ENCODE peak calls at places on chromosomes 1 and 21, in ten cellular contexts. N is GOT3; M is ascending aorta; U is stimulated activated CD8-positive, alpha-beta memory T cell treated with anti-CD3 and anti-CD28 coated beads, Interleukin-2, amount 100 ng/mL, for 1 hour; D is effector memory CD4-positive, alpha-beta T cell; S is GM03348; O is A673; Y is tibial nerve; G is SHP77 treated with DMSO at 0.1 percent for 48 hours; V is T-cell. L is an unnamed sample.

GRCh38 chr1:240190881-240191385 is 99.2 kb downstream of the FMN2 start:
- DNase-seq in D (no peak), G (peak), O (peak), V (no peak), U (no peak), M (no peak), S (peak), Y (no peak), N (peak), L (no peak)

GRCh38 chr1:41425369-41425768 is 59.1 kb downstream of the EDN2 start:
- DNase-seq in Y (no peak), D (no peak), O (no peak), N (no peak), G (no peak), M (no peak), S (no peak), U (no peak), V (no peak), L (no peak)

GRCh38 chr1:178134061-178134460 is 40.2 kb downstream of the RASAL2 start:
- DNase-seq in S (peak), Y (no peak), V (no peak), O (peak), M (no peak), U (no peak), G (no peak), D (no peak), N (no peak), L (no peak)

GRCh38 chr1:221740941-221741363 is 937 bp downstream of the DUSP10 start:
- DNase-seq in S (no peak), V (peak), Y (no peak), G (no peak), D (no peak), O (no peak), M (no peak), U (no peak), N (no peak), L (no peak)

GRCh38 chr1:119286587-119287181 is 81.9 kb upstream of the HAO2 start:
- DNase-seq in O (peak), G (no peak), D (no peak), S (peak), M (no peak), U (no peak), V (no peak), N (no peak), Y (no peak), L (no peak)

GRCh38 chr1:209267968-209268367 is 315.5 kb upstream of the CAMK1G start:
- DNase-seq in G (no peak), V (no peak), U (no peak), Y (no peak), S (no peak), D (no peak), N (no peak), O (no peak), M (no peak), L (no peak)

GRCh38 chr1:229003233-229004031 is 267.5 kb upstream of the RAB4A start:
- DNase-seq in Y (peak), M (no peak), N (no peak), S (no peak), V (no peak), O (no peak), D (no peak), G (no peak), U (no peak), L (no peak)

GRCh38 chr1:156908541-156908940 is 11.9 kb upstream of the LRRC71 start:
- DNase-seq in G (no peak), M (no peak), S (no peak), U (no peak), V (no peak), D (no peak), N (no peak), Y (no peak), O (no peak), L (no peak)

GRCh38 chr21:26881504-26882228 is 36.5 kb upstream of the ADAMTS1 start:
- DNase-seq in D (no peak), G (peak), V (no peak), N (no peak), Y (no peak), O (peak), S (peak), U (no peak), M (no peak), L (no peak)

GRCh38 chr21:32572574-32573420 is 12.5 kb downstream of the TCP10L start:
- DNase-seq in Y (no peak), D (no peak), O (no peak), M (no peak), G (no peak), S (no peak), V (no peak), U (no peak), N (no peak), L (no peak)

GRCh38 chr1:95793893-95794292 is 559.9 kb downstream of the RWDD3 start:
- DNase-seq in V (no peak), M (no peak), G (peak), D (no peak), N (no peak), Y (no peak), S (no peak), O (peak), U (no peak), L (no peak)

GRCh38 chr1:110403805-110404204 is 3.7 kb downstream of the LAMTOR5 start:
- DNase-seq in V (no peak), G (no peak), U (no peak), S (no peak), N (no peak), Y (no peak), D (no peak), M (no peak), O (no peak), L (no peak)

GRCh38 chr1:65055754-65056153 is 89.4 kb upstream of the JAK1 start:
- DNase-seq in U (no peak), S (no peak), G (no peak), Y (no peak), M (no peak), V (no peak), O (no peak), N (no peak), D (no peak), L (no peak)

GRCh38 chr1:37455516-37455915 is 18.9 kb upstream of the ZC3H12A start:
- DNase-seq in M (no peak), O (no peak), D (no peak), G (no peak), S (no peak), Y (no peak), V (no peak), N (no peak), U (no peak), L (no peak)

GRCh38 chr1:97334454-97334853 is 586.4 kb downstream of the DPYD start:
- DNase-seq in U (no peak), G (no peak), D (no peak), V (no peak), N (no peak), S (peak), O (peak), M (no peak), Y (no peak), L (no peak)

GRCh38 chr21:15283789-15284188 is 219.0 kb upstream of the NRIP1 start:
- DNase-seq in M (no peak), G (no peak), D (no peak), O (no peak), S (no peak), Y (no peak), N (no peak), U (no peak), V (no peak), L (no peak)

GRCh38 chr1:33872681-33873080 is 8.8 kb downstream of the HMGB4 start:
- DNase-seq in S (peak), V (no peak), U (no peak), O (peak), M (no peak), D (no peak), Y (no peak), N (no peak), G (no peak), L (no peak)

GRCh38 chr1:58165073-58165472 is 381.5 kb downstream of the OMA1 start:
- DNase-seq in N (no peak), U (no peak), D (no peak), M (no peak), G (no peak), V (no peak), S (no peak), Y (no peak), O (no peak), L (no peak)

GRCh38 chr1:48047116-48047515 is 49.9 kb upstream of the TRABD2B start:
- DNase-seq in V (no peak), O (no peak), D (no peak), G (no peak), S (no peak), Y (no peak), U (no peak), M (no peak), N (no peak), L (no peak)

GRCh38 chr21:44199448-44199847 is 41.3 kb downstream of the ICOSLG start:
- DNase-seq in V (no peak), U (no peak), M (no peak), O (no peak), D (no peak), S (no peak), G (no peak), Y (no peak), N (no peak), L (no peak)

GRCh38 chr1:84086189-84086588 is 57.9 kb upstream of the PRKACB start:
- DNase-seq in V (no peak), S (no peak), N (no peak), D (no peak), Y (no peak), M (no peak), G (no peak), O (no peak), U (no peak), L (no peak)

GRCh38 chr21:37149411-37149810 is 76.4 kb downstream of the TTC3 start:
- DNase-seq in G (no peak), M (no peak), S (peak), N (no peak), V (no peak), Y (no peak), U (no peak), D (no peak), O (no peak), L (no peak)

GRCh38 chr1:39640861-39641260 is 1.4 kb upstream of the HEYL start:
- DNase-seq in O (no peak), V (no peak), N (no peak), U (no peak), D (no peak), G (no peak), S (no peak), M (no peak), Y (no peak), L (no peak)

GRCh38 chr1:42747125-42747524 is 7.1 kb upstream of the CLDN19 start:
- DNase-seq in D (peak), N (no peak), Y (peak), V (peak), O (peak), S (peak), G (no peak), M (no peak), U (no peak), L (peak)

GRCh38 chr1:220528049-220528678 is at the start of gene MARK1:
- DNase-seq in S (peak), M (no peak), V (no peak), D (no peak), U (no peak), O (peak), Y (peak), N (no peak), G (peak), L (no peak)

GRCh38 chr1:168520052-168520751 is 23.6 kb downstream of the XCL2 start:
- DNase-seq in Y (no peak), N (no peak), D (no peak), G (no peak), S (no peak), U (no peak), V (peak), O (no peak), M (no peak), L (peak)

GRCh38 chr1:58852731-58853485 is 69.1 kb upstream of the JUN start:
- DNase-seq in U (no peak), S (no peak), Y (no peak), G (no peak), N (no peak), V (no peak), O (no peak), M (no peak), D (no peak), L (no peak)

GRCh38 chr1:168469690-168470089 is 74.1 kb downstream of the XCL2 start:
- DNase-seq in O (peak), D (no peak), S (peak), Y (peak), G (no peak), N (peak), V (peak), M (peak), U (no peak), L (peak)

GRCh38 chr1:1150100-1150499 is 23.6 kb upstream of the TTLL10 start:
- DNase-seq in M (no peak), S (no peak), G (no peak), N (no peak), Y (no peak), O (no peak), U (no peak), V (no peak), D (no peak), L (no peak)

L was measured in activated gamma-delta T cell treated with Interleukin-2 at 50 U/mL for 16 hours.